ENCODE peak calls at places on chromosomes 1 and 21, in eight cellular contexts. C, S, G, J, F, W, T and V are unnamed samples.

GRCh38 chr1:90717665-90718410 is 736 bp upstream of the BARHL2 start:
- DNase-seq in C (no peak), S (no peak), G (no peak), J (no peak), F (no peak), W (no peak), T (peak), V (peak)

GRCh38 chr1:46812065-46812750 is 13.4 kb downstream of the CYP4B1 start:
- DNase-seq in C (no peak), S (no peak), G (no peak), J (no peak), F (no peak), W (no peak), T (no peak), V (no peak)

GRCh38 chr1:71804140-71804539 is 478.2 kb downstream of the NEGR1 start:
- DNase-seq in C (no peak), S (no peak), G (no peak), J (no peak), F (no peak), W (no peak), T (no peak), V (no peak)

GRCh38 chr1:19331262-19331878 is 19.2 kb downstream of the SLC66A1 start:
- DNase-seq in C (no peak), S (no peak), G (no peak), J (no peak), F (no peak), W (no peak), T (no peak), V (no peak)

GRCh38 chr21:42063578-42064521 is 7.3 kb upstream of the UMODL1 start:
- DNase-seq in C (peak), S (no peak), G (no peak), J (peak), F (peak), W (peak), T (no peak), V (no peak)

GRCh38 chr1:207854001-207854400 is 56.9 kb downstream of the CD34 start:
- DNase-seq in C (no peak), S (no peak), G (no peak), J (no peak), F (no peak), W (no peak), T (no peak), V (no peak)

GRCh38 chr21:29155118-29155932 is 24.9 kb downstream of the MAP3K7CL start:
- DNase-seq in C (no peak), S (peak), G (peak), J (no peak), F (no peak), W (no peak), T (peak), V (peak)

GRCh38 chr1:27306892-27307850 is 14.8 kb upstream of the TMEM222 start:
- DNase-seq in C (no peak), S (no peak), G (no peak), J (no peak), F (no peak), W (no peak), T (no peak), V (no peak)

GRCh38 chr1:66253330-66253921 is 280.5 kb upstream of the SGIP1 start:
- DNase-seq in C (no peak), S (peak), G (no peak), J (no peak), F (no peak), W (peak), T (peak), V (peak)

GRCh38 chr1:55049914-55050278 is 10.5 kb downstream of the PCSK9 start:
- DNase-seq in C (no peak), S (no peak), G (no peak), J (no peak), F (no peak), W (no peak), T (peak), V (peak)

GRCh38 chr1:229029644-229030235 is 241.2 kb upstream of the RAB4A start:
- DNase-seq in C (no peak), S (peak), G (no peak), J (no peak), F (no peak), W (no peak), T (no peak), V (no peak)

GRCh38 chr1:82319526-82319925 is 518.8 kb downstream of the ADGRL2 start:
- DNase-seq in C (no peak), S (no peak), G (no peak), J (no peak), F (no peak), W (no peak), T (peak), V (no peak)